ENCODE peak calls at places on chromosomes 13 and 19, in seven cellular contexts. X is upper lobe of right lung; B is GM18507; D is stimulated activated CD4-positive, alpha-beta T cell treated with anti-CD3 and anti-CD28 coated beads, Interleukin-15, amount 100 ng/mL, for 1 hour; V is AML-193; G is stimulated activated effector memory CD8-positive, alpha-beta T cell treated with anti-CD3 and anti-CD28 coated beads, Interleukin-12 subunit alpha, Interleukin-12 subunit beta, amount 100 ng/mL, for 72 hours; A is PC-3. O is an unnamed sample.

GRCh38 chr19:38207543-38207942 is 16.5 kb downstream of the DPF1 start:
- DNase-seq in D (no peak), G (no peak), V (no peak), B (no peak), A (no peak), X (no peak), O (no peak)

GRCh38 chr19:38210458-38210987 is 13.5 kb downstream of the DPF1 start:
- DNase-seq in V (no peak), A (no peak), X (no peak), G (no peak), D (no peak), B (no peak), O (no peak)

GRCh38 chr19:54216869-54217268 is 5.9 kb downstream of the LILRB3 start:
- DNase-seq in D (no peak), A (no peak), X (no peak), V (no peak), B (no peak), G (no peak), O (no peak)

GRCh38 chr13:62537593-62537992 is 1121.9 kb upstream of the PCDH20 start:
- DNase-seq in G (no peak), D (no peak), X (no peak), V (no peak), B (no peak), A (no peak), O (no peak)

GRCh38 chr13:28464861-28465260 is 30.1 kb downstream of the FLT1 start:
- DNase-seq in X (no peak), B (no peak), A (no peak), V (no peak), G (no peak), D (no peak), O (no peak)

GRCh38 chr13:52665325-52665724 is 12.7 kb downstream of the SUGT1 start:
- DNase-seq in A (peak), G (no peak), V (peak), B (no peak), D (no peak), X (no peak), O (peak)

GRCh38 chr13:32031025-32031814 is at the start of gene FRY:
- DNase-seq in B (peak), X (peak), D (peak), V (peak), A (peak), G (peak), O (peak)

GRCh38 chr19:18840288-18841260 is 8.8 kb downstream of the UPF1 start:
- DNase-seq in V (no peak), X (no peak), G (no peak), A (no peak), B (no peak), D (no peak), O (no peak)

GRCh38 chr13:44347905-44348304 is 25.7 kb upstream of the SERP2 start:
- DNase-seq in B (no peak), A (no peak), G (no peak), D (no peak), X (no peak), V (no peak), O (no peak)

GRCh38 chr13:32951580-32951979 is 64.6 kb upstream of the KL start:
- DNase-seq in A (no peak), G (no peak), V (no peak), D (no peak), X (no peak), B (no peak), O (no peak)

GRCh38 chr13:108226184-108226583 is 8.0 kb downstream of the ABHD13 start:
- DNase-seq in B (no peak), G (no peak), D (no peak), A (no peak), X (no peak), V (no peak), O (no peak)

GRCh38 chr13:35930665-35931631 is 200.2 kb downstream of the DCLK1 start:
- DNase-seq in V (no peak), X (no peak), G (no peak), D (no peak), A (no peak), B (no peak), O (no peak)